ENCODE peak calls at places on chromosomes 13 and 19, in nine cellular contexts. M is right cardiac atrium; P is effector memory CD4-positive, alpha-beta T cell; E is tibial artery; X is Peyer's patch; T is iPS DF 6.9; L is H9; G is fibroblast of lung; Q is aorta. Y is an unnamed sample.

GRCh38 chr19:44003461-44004134 is 841 bp downstream of the ZNF230 start:
- DNase-seq in M (peak), P (no peak), E (no peak), X (no peak), T (no peak), L (no peak), G (peak), Q (no peak), Y (no peak)

GRCh38 chr19:35484637-35485036 is 5.6 kb downstream of the KRTDAP start:
- DNase-seq in M (no peak), P (no peak), E (no peak), X (peak), T (no peak), L (no peak), G (no peak), Q (peak), Y (no peak)

GRCh38 chr19:18013621-18014111 is 5.7 kb downstream of the ARRDC2 start:
- DNase-seq in M (peak), P (no peak), E (no peak), X (no peak), T (no peak), L (no peak), G (no peak), Q (no peak), Y (no peak)

GRCh38 chr19:17522988-17523872 is 11.8 kb downstream of the PGLS start:
- DNase-seq in M (peak), P (no peak), E (peak), X (peak), T (no peak), L (no peak), G (no peak), Q (no peak), Y (no peak)

GRCh38 chr13:80989241-80989640 is 648.3 kb upstream of the SPRY2 start:
- DNase-seq in M (no peak), P (no peak), E (no peak), X (no peak), T (no peak), L (no peak), G (no peak), Q (no peak), Y (no peak)

GRCh38 chr19:29201849-29202248 is 11.1 kb downstream of the UQCRFS1 start:
- DNase-seq in M (no peak), P (no peak), E (no peak), X (no peak), T (no peak), L (no peak), G (no peak), Q (no peak), Y (no peak)

GRCh38 chr19:18785179-18786124 is 5.7 kb downstream of the COMP start:
- DNase-seq in M (peak), P (peak), E (peak), X (peak), T (no peak), L (peak), G (peak), Q (peak), Y (no peak)

GRCh38 chr13:94858856-94859811 is 146.8 kb upstream of the SOX21 start:
- DNase-seq in M (peak), P (no peak), E (peak), X (no peak), T (no peak), L (peak), G (peak), Q (no peak), Y (no peak)

GRCh38 chr19:3278294-3278693 is 53.8 kb downstream of the CELF5 start:
- DNase-seq in M (no peak), P (no peak), E (no peak), X (no peak), T (no peak), L (no peak), G (no peak), Q (no peak), Y (no peak)

GRCh38 chr13:69389899-69390298 is 717.7 kb upstream of the ATXN8OS start:
- DNase-seq in M (no peak), P (no peak), E (no peak), X (no peak), T (no peak), L (no peak), G (no peak), Q (no peak), Y (no peak)

GRCh38 chr13:42720116-42720857 is 61.1 kb upstream of the FAM216B start:
- DNase-seq in M (no peak), P (no peak), E (no peak), X (no peak), T (no peak), L (no peak), G (peak), Q (no peak), Y (peak)

GRCh38 chr19:6402834-6403608 is 10.1 kb upstream of the GTF2F1 start:
- DNase-seq in M (peak), P (no peak), E (no peak), X (no peak), T (no peak), L (no peak), G (peak), Q (no peak), Y (no peak)

GRCh38 chr13:84239032-84239431 is 356.8 kb upstream of the SLITRK1 start:
- DNase-seq in M (no peak), P (no peak), E (no peak), X (no peak), T (no peak), L (no peak), G (no peak), Q (no peak), Y (no peak)

GRCh38 chr13:98155475-98156111 is 12.7 kb downstream of the FARP1 start:
- DNase-seq in M (no peak), P (no peak), E (no peak), X (no peak), T (no peak), L (no peak), G (peak), Q (no peak), Y (no peak)

GRCh38 chr19:21900401-21900800 is 64.4 kb upstream of the ZNF43 start:
- DNase-seq in M (no peak), P (no peak), E (no peak), X (no peak), T (no peak), L (no peak), G (no peak), Q (no peak), Y (peak)

GRCh38 chr19:44741841-44742352 is 6.6 kb upstream of the BCL3 start:
- DNase-seq in M (peak), P (no peak), E (peak), X (peak), T (no peak), L (peak), G (peak), Q (peak), Y (peak)

GRCh38 chr19:47232422-47233211 is 1.6 kb upstream of the BBC3 start:
- DNase-seq in M (no peak), P (no peak), E (no peak), X (no peak), T (no peak), L (no peak), G (peak), Q (no peak), Y (peak)

GRCh38 chr13:99103536-99103935 is 97.1 kb upstream of the UBAC2 start:
- DNase-seq in M (no peak), P (no peak), E (no peak), X (no peak), T (no peak), L (peak), G (no peak), Q (no peak), Y (no peak)

DNA sequence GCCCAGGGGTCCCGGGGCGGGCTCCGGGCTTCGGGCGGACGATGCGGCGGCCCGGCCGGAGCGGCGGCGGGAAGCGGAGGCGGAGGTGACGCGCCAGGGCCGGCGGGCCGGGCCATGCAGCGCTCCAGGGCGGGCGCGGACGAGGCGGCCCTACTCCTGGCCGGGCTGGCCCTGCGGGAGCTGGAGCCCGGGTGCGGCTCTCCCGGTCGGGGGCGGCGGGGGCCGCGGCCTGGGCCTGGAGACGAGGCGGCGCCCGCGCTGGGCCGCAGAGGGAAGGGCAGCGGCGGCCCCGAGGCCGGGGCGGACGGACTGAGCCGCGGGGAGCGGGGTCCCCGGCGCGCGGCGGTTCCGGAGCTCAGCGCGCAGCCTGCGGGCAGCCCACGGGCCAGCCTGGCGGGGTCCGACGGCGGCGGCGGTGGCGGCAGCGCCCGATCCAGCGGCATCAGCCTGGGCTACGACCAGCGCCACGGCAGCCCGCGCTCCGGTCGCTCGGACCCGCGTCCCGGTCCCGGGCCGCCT is 362 bp downstream of the WTIP start:
- DNase-seq in M (peak), P (no peak), E (no peak), X (no peak), T (no peak), L (no peak), G (no peak), Q (no peak), Y (no peak)
- H3K27ac ChIP-seq in M (peak), P (no peak), E (peak), X (peak), T (no peak), L (no peak), G (no peak), Q (peak), Y (peak)

GRCh38 chr19:45809643-45810159 is 5.4 kb downstream of the RSPH6A start:
- DNase-seq in M (no peak), P (no peak), E (no peak), X (no peak), T (no peak), L (peak), G (peak), Q (no peak), Y (no peak)
- H3K27ac ChIP-seq in M (no peak), P (no peak), E (no peak), X (no peak), T (no peak), L (no peak), G (peak), Q (no peak), Y (peak)

GRCh38 chr13:113495494-113496251 is 5.2 kb upstream of the DCUN1D2 start:
- DNase-seq in M (no peak), P (no peak), E (no peak), X (no peak), T (peak), L (peak), G (peak), Q (no peak), Y (no peak)

GRCh38 chr13:113490496-113491417 is at the start of gene DCUN1D2:
- DNase-seq in M (peak), P (peak), E (peak), X (peak), T (peak), L (peak), G (peak), Q (peak), Y (peak)

GRCh38 chr13:113491418-113491883 is 940 bp upstream of the DCUN1D2 start:
- DNase-seq in M (peak), P (no peak), E (no peak), X (no peak), T (no peak), L (no peak), G (peak), Q (no peak), Y (no peak)

GRCh38 chr13:113491982-113492381 is 1.5 kb upstream of the DCUN1D2 start:
- DNase-seq in M (no peak), P (no peak), E (no peak), X (no peak), T (no peak), L (no peak), G (no peak), Q (no peak), Y (no peak)

GRCh38 chr13:113493315-113493951 is 2.9 kb upstream of the DCUN1D2 start:
- DNase-seq in M (no peak), P (no peak), E (no peak), X (no peak), T (no peak), L (no peak), G (peak), Q (no peak), Y (peak)
- H3K27ac ChIP-seq in M (no peak), P (no peak), E (peak), X (peak), T (no peak), L (no peak), G (peak), Q (peak), Y (peak)

DNA sequence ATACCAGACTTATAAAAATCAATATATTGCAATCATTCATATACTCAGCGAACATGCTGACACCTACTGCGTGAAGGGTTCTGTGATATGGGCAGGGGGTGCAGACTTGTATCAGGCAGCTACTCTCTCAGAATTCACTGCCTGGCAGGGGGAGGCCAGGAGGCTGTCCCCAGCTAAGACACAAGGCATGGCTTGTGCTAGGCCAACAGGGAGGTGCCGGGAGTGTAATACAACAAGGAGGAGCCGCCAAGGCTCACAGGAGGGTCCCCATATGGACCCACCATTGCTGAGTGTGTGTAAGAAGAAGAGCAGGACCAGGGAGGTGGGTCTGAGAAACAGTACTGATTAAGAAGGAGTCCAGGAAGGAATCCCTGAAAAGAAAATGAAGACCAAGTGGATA is 97.2 kb downstream of the COL4A2 start:
- DNase-seq in M (no peak), P (no peak), E (no peak), X (no peak), T (no peak), L (no peak), G (no peak), Q (no peak), Y (no peak)
- H3K27ac ChIP-seq in M (no peak), P (no peak), E (peak), X (no peak), T (no peak), L (no peak), G (peak), Q (no peak), Y (no peak)